ENCODE peak calls at places on chromosome 19, in four cellular contexts. One of them, this sample, is unnamed.

GRCh38 chr19:51441410-51442390 is 16.6 kb downstream of the SIGLEC8 start:
- DNase-seq in K562: peak; percentile 82
- DNase-seq in GM12878: peak; percentile 91
- DNase-seq in HepG2: no peak
- DNase-seq in this sample: no peak

GRCh38 chr19:47723573-47723923 is 10.3 kb downstream of the EHD2 start:
- DNase-seq in HepG2: peak; percentile 63
- DNase-seq in K562: peak; percentile 72
- DNase-seq in GM12878: no peak
- DNase-seq in this sample: no peak

GRCh38 chr19:38391911-38392464 is 3.5 kb downstream of the SPRED3 start:
- DNase-seq in HepG2: no peak
- DNase-seq in K562: no peak
- DNase-seq in GM12878: no peak
- DNase-seq in this sample: no peak

GRCh38 chr19:16025108-16026101 is 50.9 kb upstream of the TPM4 start:
- DNase-seq in HepG2: peak; percentile 61
- DNase-seq in GM12878: no peak
- DNase-seq in K562: peak; percentile 60
- DNase-seq in this sample: peak; percentile 48

GRCh38 chr19:55603581-55604292 is 1.7 kb upstream of the ZNF865 start:
- DNase-seq in K562: peak; percentile 60
- DNase-seq in GM12878: no peak
- DNase-seq in HepG2: no peak
- DNase-seq in this sample: no peak

GRCh38 chr19:32647361-32647760 is 27.6 kb downstream of the ANKRD27 start:
- DNase-seq in K562: no peak
- DNase-seq in HepG2: no peak
- DNase-seq in GM12878: no peak
- DNase-seq in this sample: no peak

GRCh38 chr19:55253842-55254624 is 4.8 kb downstream of the PPP6R1 start:
- DNase-seq in K562: no peak
- DNase-seq in HepG2: no peak
- DNase-seq in GM12878: peak; percentile 77
- DNase-seq in this sample: no peak

GRCh38 chr19:47765522-47766358 is 12.8 kb upstream of the SELENOW start:
- DNase-seq in HepG2: peak; percentile 52
- DNase-seq in K562: peak; percentile 86
- DNase-seq in GM12878: no peak
- DNase-seq in this sample: peak; percentile 74

GRCh38 chr19:5539431-5539833 is 28.3 kb downstream of the TINCR start:
- DNase-seq in K562: no peak
- DNase-seq in HepG2: no peak
- DNase-seq in GM12878: no peak
- DNase-seq in this sample: no peak

GRCh38 chr19:43574424-43575155 is 737 bp downstream of the XRCC1 start:
- DNase-seq in GM12878: no peak
- DNase-seq in HepG2: no peak
- DNase-seq in K562: no peak
- DNase-seq in this sample: no peak

GRCh38 chr19:11735375-11735774 is 3.4 kb downstream of the ZNF823 start:
- DNase-seq in HepG2: no peak
- DNase-seq in GM12878: no peak
- DNase-seq in K562: no peak
- DNase-seq in this sample: no peak

GRCh38 chr19:13794752-13795589 is at the start of gene ZSWIM4:
- DNase-seq in K562: peak; percentile 99
- DNase-seq in HepG2: peak; percentile 98
- DNase-seq in GM12878: peak; percentile 95
- DNase-seq in this sample: peak; percentile 97

DNA sequence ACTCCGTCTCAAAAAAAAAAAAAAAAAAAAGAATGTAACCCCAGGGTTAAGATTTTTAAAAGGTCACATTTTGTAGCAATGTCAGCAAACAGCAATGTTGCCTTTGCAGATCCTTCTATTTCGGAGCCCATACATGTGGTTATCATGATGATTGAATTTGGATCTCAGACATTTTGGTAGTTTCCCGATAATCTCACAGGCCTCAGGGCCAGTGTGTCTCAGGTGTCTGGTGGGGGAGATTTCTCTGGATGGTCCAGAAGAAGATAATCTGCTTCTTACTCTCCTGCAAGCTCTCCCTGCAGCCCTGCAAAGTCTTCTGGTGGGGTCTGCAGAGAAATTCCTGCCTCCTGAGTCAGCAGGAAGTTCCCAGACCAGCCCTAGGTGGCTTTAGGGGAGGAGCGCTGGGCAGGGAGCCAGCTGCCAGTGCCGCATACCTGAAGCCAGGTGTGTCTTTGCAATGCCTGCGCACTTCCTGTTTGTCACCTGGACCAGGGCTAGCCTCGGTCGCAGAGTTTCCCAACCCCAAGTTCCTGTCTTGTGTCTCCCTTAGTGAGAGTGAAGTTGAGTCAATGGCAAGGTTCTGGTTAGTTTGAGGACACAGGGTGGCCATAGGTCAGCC is 1.4 kb downstream of the SH2D3A start:
- DNase-seq in GM12878: no peak
- DNase-seq in HepG2: peak; percentile 19
- DNase-seq in K562: no peak
- DNase-seq in this sample: no peak
- TF ChIP-seq BHLHE40 in GM12878: no peak
- TF ChIP-seq BHLHE40 in HepG2: no peak
- TF ChIP-seq BHLHE40 in K562: no peak
- TF ChIP-seq BHLHE40 in this sample: no peak

DNA sequence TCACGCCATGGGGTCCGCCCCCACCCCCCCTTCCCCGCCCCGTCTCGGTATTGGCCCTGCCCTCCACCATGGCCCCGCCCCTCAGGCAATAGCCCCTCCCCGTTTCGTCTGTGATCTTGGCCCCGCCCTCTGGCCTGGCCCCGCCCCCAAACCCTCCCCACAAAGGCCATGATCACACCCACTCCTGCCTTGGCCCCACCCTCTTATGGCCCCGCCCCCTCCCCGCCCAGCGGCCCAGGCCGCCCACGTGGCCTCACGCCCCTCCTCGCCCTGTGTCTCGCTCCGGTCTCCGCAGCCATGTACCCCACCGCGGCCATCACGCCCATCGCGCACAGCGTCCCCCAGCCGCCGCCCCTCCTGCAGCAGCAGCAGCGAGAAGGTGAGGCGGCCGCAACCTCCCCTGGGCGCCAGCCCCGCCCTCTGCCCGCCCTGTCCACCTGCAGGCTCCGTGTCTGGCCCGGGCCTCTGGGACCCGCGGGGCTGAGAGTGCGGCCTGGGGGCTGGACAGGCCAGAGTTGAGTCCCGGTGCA is 61.3 kb downstream of the CELF5 start:
- DNase-seq in HepG2: peak; percentile 59
- DNase-seq in K562: no peak
- DNase-seq in GM12878: no peak
- DNase-seq in this sample: no peak
- TF ChIP-seq TARDBP in HepG2: no peak
- TF ChIP-seq TARDBP in K562: no peak
- TF ChIP-seq TARDBP in GM12878: no peak
- TF ChIP-seq TARDBP in this sample: no peak

GRCh38 chr19:4473708-4474503 is 1.8 kb downstream of the HDGFL2 start:
- DNase-seq in GM12878: no peak
- DNase-seq in HepG2: no peak
- DNase-seq in K562: no peak
- DNase-seq in this sample: no peak

GRCh38 chr19:4474504-4475136 is 2.5 kb downstream of the HDGFL2 start:
- DNase-seq in HepG2: no peak
- DNase-seq in K562: peak; percentile 31
- DNase-seq in GM12878: no peak
- DNase-seq in this sample: peak; percentile 80

GRCh38 chr19:4471400-4472173 is 510 bp upstream of the HDGFL2 start:
- DNase-seq in K562: peak; percentile 99
- DNase-seq in HepG2: peak; percentile 100
- DNase-seq in GM12878: peak; percentile 100
- DNase-seq in this sample: peak; percentile 95

GRCh38 chr19:4472174-4472974 is at the start of gene HDGFL2:
- DNase-seq in HepG2: no peak
- DNase-seq in GM12878: no peak
- DNase-seq in K562: no peak
- DNase-seq in this sample: no peak

DNA sequence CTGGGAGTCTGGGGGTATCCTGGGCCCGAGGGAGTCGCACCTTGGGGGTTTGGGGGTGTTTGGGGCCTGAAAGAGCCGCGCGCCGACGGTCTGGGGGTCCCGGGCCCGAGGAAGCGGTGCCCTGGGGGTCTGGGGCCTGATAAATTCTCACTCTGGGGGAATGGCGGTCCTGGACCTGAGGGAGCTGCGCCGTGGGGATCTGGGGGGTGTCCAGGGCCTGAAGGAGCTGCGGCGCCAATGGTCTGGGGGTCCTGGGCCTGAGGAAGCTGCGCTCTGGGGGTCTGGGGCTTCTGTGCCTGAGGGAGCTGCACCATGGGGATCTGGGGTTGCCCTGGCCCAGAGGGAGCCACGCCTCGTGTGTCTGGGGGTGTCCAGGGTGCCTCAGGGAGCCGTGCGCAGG is 914 bp downstream of the HDGFL2 start:
- DNase-seq in HepG2: no peak
- DNase-seq in GM12878: no peak
- DNase-seq in K562: no peak
- DNase-seq in this sample: no peak
- TF ChIP-seq BHLHE40 in HepG2: no peak
- TF ChIP-seq BHLHE40 in GM12878: no peak
- TF ChIP-seq BHLHE40 in K562: no peak
- TF ChIP-seq BHLHE40 in this sample: no peak

GRCh38 chr19:18128044-18128443 is 24.9 kb upstream of the PIK3R2 start:
- DNase-seq in GM12878: no peak
- DNase-seq in HepG2: no peak
- DNase-seq in K562: no peak
- DNase-seq in this sample: no peak
- TF ChIP-seq TARDBP in GM12878: no peak
- TF ChIP-seq TARDBP in HepG2: no peak
- TF ChIP-seq TARDBP in K562: no peak
- TF ChIP-seq TARDBP in this sample: no peak

GRCh38 chr19:18488838-18489626 is 32.8 kb downstream of the ELL start:
- DNase-seq in K562: peak; percentile 68
- DNase-seq in HepG2: peak; percentile 50
- DNase-seq in GM12878: no peak
- DNase-seq in this sample: peak; percentile 66
- TF ChIP-seq BHLHE40 in K562: no peak
- TF ChIP-seq BHLHE40 in HepG2: no peak
- TF ChIP-seq BHLHE40 in GM12878: no peak
- TF ChIP-seq BHLHE40 in this sample: no peak

This sample was measured in HEK293T.